ENCODE peak calls at places on chromosomes 2 and 18, in five cellular contexts. C is sigmoid colon, R is lower lobe of right lung, P is Karpas-422, F is left ventricle myocardium inferior. I is an unnamed sample.

GRCh38 chr2:150526827-150527226 is 39.4 kb upstream of the RND3 start:
- DNase-seq in C (no peak), R (no peak), P (no peak), F (no peak), I (no peak)

GRCh38 chr2:66439291-66440010 is 4.5 kb downstream of the MEIS1 start:
- DNase-seq in C (peak; percentile 64), R (peak; percentile 45), P (no peak), F (peak; percentile 27), I (no peak)

GRCh38 chr2:206086683-206087350 is 843 bp upstream of the INO80D start:
- DNase-seq in C (no peak), R (no peak), P (peak; percentile 50), F (no peak), I (no peak)

GRCh38 chr2:18701981-18702380 is 112.6 kb upstream of the NT5C1B start:
- DNase-seq in C (no peak), R (no peak), P (no peak), F (no peak), I (no peak)

GRCh38 chr2:155825876-155826275 is 506.6 kb downstream of the NR4A2 start:
- DNase-seq in C (no peak), R (no peak), P (no peak), F (no peak), I (no peak)

GRCh38 chr2:201260302-201260800 is at the start of gene CASP8:
- DNase-seq in C (no peak), R (peak; percentile 64), P (peak; percentile 94), F (no peak), I (peak; percentile 35)

GRCh38 chr18:43060020-43060419 is 55.5 kb downstream of the RIT2 start:
- DNase-seq in C (no peak), R (no peak), P (no peak), F (no peak), I (no peak)

GRCh38 chr2:6626406-6627012 is 239.2 kb downstream of the CMPK2 start:
- DNase-seq in C (no peak), R (no peak), P (no peak), F (no peak), I (no peak)

GRCh38 chr2:16553222-16553621 is 112.4 kb downstream of the CYRIA start:
- DNase-seq in C (no peak), R (no peak), P (peak; percentile 73), F (no peak), I (no peak)

GRCh38 chr2:178521304-178522150 is 41.3 kb downstream of the PLEKHA3 start:
- DNase-seq in C (no peak), R (no peak), P (no peak), F (no peak), I (no peak)

GRCh38 chr2:105072039-105072438 is 34.2 kb downstream of the MRPS9 start:
- DNase-seq in C (no peak), R (no peak), P (no peak), F (no peak), I (no peak)

GRCh38 chr2:135030826-135031225 is 16.4 kb downstream of the MAP3K19 start:
- DNase-seq in C (no peak), R (no peak), P (peak; percentile 62), F (no peak), I (no peak)

GRCh38 chr2:28327963-28328922 is 64.4 kb upstream of the FOSL2 start:
- DNase-seq in C (peak; percentile 64), R (no peak), P (no peak), F (no peak), I (no peak)

GRCh38 chr2:54572262-54572635 is 116.1 kb downstream of the SPTBN1 start:
- DNase-seq in C (no peak), R (no peak), P (no peak), F (no peak), I (no peak)

GRCh38 chr2:54570925-54571694 is 115.0 kb downstream of the SPTBN1 start:
- DNase-seq in C (peak; percentile 82), R (peak; percentile 66), P (no peak), F (peak; percentile 45), I (peak; percentile 19)

GRCh38 chr2:54574107-54574859 is 118.2 kb downstream of the SPTBN1 start:
- DNase-seq in C (no peak), R (no peak), P (no peak), F (no peak), I (peak; percentile 21)

GRCh38 chr2:54573532-54573915 is 117.4 kb downstream of the SPTBN1 start:
- DNase-seq in C (no peak), R (no peak), P (no peak), F (no peak), I (no peak)

DNA sequence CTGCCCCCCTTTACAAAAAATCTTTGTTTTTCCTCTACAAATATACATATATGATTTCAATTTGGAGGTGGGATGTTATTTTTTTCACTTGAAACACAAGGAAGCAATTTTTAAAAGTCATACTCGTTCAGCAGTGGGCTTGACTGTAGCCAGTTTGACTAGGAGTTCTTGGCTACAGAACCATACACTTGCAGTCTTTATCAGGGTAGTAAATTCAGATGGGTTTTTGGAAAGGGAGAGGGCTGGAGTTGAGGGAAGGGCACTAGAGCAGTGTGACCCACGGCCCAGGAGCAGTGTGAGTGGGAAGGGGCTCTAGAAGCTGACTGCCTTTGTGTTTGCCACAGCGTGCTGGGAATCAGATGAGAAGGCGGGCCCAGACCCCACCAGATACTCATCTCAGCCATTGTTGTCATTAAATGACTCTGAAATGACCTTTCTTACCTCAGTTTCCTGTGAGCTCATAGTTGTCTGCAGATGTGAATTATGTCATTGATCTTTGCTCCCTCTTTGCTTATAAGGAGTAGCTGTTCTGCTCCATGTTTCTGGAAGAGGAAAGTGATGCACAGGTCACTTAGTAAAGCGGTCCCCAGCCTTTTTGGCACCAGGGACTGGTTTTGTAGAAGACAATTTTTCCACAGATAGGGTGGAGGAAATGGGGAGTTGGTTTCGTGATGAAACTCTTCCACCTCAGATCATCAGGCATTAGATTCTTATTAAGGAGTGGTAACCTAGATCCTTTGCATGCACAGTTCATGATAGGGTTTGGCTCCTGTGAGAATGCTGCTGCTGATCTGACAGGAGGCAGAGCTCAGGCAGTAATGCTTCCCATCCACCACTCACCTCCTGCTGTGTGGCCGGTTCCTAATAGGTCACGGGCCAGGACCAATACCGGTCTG is 116.8 kb downstream of the SPTBN1 start:
- DNase-seq in C (no peak), R (no peak), P (no peak), F (no peak), I (no peak)
- H3K4me1 ChIP-seq in C (peaks cover 77% of the 10 kb centered on the region), R (peaks cover 97% of the 10 kb centered on the region), P (peaks cover 12% of the 10 kb centered on the region), F (peaks cover 100% of the 10 kb centered on the region), I (peaks cover 88% of the 10 kb centered on the region)

DNA sequence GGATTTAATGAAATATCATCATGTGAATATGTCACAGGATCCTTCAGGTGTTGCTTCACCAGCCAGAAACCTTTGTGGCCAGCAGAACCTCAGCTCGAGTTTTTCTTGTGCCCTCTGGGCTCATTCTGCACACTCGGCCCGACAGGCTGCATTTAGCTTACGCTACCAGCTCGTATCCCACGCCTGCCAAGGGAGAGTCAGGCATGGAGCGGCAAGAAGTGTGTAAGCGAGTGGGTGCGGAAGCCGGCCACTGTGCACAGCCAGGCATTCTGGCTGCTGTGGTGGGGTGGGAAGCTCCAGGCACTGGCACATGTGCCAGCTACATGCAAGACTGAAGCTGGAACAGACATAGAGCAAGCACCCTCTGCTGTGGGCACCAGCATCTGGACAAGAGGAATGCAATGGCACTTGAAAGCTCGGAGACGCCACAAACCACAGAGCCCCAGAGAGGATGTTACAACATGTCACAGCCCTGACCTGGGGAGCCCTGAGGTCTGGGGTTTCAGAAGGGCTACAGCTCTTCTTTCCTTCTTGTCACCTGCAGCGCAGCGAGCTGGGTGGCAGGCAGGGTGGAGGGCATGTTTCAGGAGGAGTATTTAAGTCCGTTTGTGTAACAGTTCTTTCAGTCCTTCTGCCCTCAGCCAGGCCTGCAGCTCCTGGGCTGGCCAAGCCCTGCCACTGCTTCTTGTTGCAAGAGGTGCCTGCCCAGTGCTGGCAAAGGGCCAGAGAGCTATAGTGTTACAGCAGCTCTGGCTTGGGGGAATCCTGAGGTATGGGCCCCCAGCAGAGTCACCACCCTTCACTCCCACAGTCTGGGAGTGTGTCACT is 257.3 kb upstream of the HNMT start:
- DNase-seq in C (peak; percentile 64), R (peak; percentile 46), P (no peak), F (no peak), I (no peak)
- H3K4me3 ChIP-seq in C (no peak overlapping the region), R (no peak overlapping the region), P (no peak overlapping the region), F (no peak overlapping the region), I (no peak overlapping the region)

DNA sequence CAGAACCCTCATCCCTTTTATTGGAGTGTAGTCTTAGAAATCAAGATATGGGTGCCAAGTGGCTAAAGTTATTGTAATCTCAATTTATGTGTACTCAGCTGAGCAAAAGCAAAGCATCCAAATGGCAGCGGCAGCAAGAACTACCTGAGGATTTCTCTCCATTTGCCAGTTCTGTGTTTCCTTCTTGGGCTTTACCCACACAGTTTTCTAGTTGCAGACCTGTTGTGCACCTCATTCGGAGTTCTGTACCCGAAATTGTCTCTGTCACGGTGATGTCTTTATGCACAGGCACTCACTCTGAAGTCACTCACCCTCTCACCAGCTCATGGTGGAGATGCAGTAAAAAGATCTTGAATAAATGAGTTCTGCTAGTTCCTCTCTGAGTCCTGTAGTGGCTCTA is 43.6 kb downstream of the INPP4A start:
- DNase-seq in C (no peak), R (no peak), P (no peak), F (no peak), I (no peak)
- H3K4me1 ChIP-seq in C (peaks cover 73% of the 10 kb centered on the region), R (peaks cover 63% of the 10 kb centered on the region), P (peaks cover 36% of the 10 kb centered on the region), F (peaks cover 81% of the 10 kb centered on the region), I (peaks cover 33% of the 10 kb centered on the region)

GRCh38 chr2:9286553-9287399 is 80.2 kb downstream of the ASAP2 start:
- DNase-seq in C (no peak), R (no peak), P (no peak), F (no peak), I (no peak)
- H3K4me3 ChIP-seq in C (no peak overlapping the region), R (no peak overlapping the region), P (no peak overlapping the region), F (no peak overlapping the region), I (no peak overlapping the region)

DNA sequence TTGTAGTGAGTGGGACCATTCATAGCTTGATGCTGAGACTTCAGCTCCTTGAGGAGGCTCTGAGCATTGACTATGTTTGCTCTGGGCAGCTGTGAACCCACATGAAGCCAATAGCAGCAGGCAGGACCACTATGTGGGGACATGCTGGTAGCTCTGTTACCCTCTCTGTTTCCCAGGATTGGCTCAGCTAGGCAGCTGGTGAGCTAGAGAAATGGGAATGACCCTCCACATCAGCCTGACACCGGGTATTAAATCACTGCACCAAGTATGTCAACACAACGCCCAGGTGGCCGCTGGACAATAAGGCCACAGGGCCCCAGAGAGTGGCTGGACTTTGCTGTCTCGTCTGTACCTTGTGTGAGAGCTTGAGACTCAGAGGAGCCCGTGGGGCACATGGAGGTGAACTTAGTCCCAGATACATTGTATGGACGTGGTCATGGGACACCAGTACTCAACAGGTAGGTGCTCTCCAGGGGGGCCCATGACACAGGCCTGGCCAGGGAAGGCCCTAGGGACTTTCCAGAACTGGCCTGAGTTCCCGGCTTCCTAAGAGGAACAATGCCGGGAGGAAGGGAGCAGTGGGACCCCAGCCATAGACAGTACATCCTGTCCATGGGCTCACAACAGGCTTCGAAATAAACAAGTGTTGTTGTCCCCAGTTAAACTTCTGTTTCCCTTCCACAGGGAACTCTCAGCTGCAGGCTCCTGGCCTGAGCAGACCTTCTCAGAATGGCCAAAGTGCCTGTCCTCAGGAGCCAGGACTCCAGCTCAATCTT is 35.2 kb downstream of the HS1BP3 start:
- DNase-seq in C (peak; percentile 86), R (peak; percentile 44), P (no peak), F (peak; percentile 68), I (peak; percentile 81)
- H3K4me1 ChIP-seq in C (peaks cover 97% of the 10 kb centered on the region), R (peaks cover 96% of the 10 kb centered on the region), P (no peaks in the 10 kb centered on the region), F (peaks cover 100% of the 10 kb centered on the region), I (peaks cover 79% of the 10 kb centered on the region)

I was measured in gastrocnemius medialis.